ENCODE peak calls at places on chromosome 16, in six cellular contexts. T, R, I, W, U and S are unnamed samples.

GRCh38 chr16:46620265-46621005 is 744 bp downstream of the SHCBP1 start:
- DNase-seq in T (no peak), R (peak; percentile 19), I (peak; percentile 8), W (no peak), U (no peak), S (no peak)

GRCh38 chr16:1430759-1431496 is at the start of gene PERCC1:
- DNase-seq in T (no peak), R (no peak), I (no peak), W (no peak), U (no peak), S (no peak)

GRCh38 chr16:27723711-27724490 is 174.0 kb downstream of the KATNIP start:
- DNase-seq in T (no peak), R (no peak), I (no peak), W (no peak), U (no peak), S (no peak)

GRCh38 chr16:177394-177822 is 928 bp downstream of the HBA1 start:
- DNase-seq in T (no peak), R (no peak), I (no peak), W (no peak), U (peak; percentile 43), S (no peak)

GRCh38 chr16:84024854-84025253 is 17.7 kb downstream of the SLC38A8 start:
- DNase-seq in T (no peak), R (no peak), I (peak; percentile 64), W (no peak), U (no peak), S (no peak)

GRCh38 chr16:85515319-85515745 is 97.8 kb upstream of the GSE1 start:
- DNase-seq in T (no peak), R (no peak), I (no peak), W (no peak), U (no peak), S (no peak)

GRCh38 chr16:84700518-84701277 is 898 bp downstream of the USP10 start:
- DNase-seq in T (no peak), R (peak; percentile 13), I (peak; percentile 29), W (peak; percentile 21), U (no peak), S (no peak)

GRCh38 chr16:28182183-28182582 is 29.6 kb downstream of the XPO6 start:
- DNase-seq in T (no peak), R (no peak), I (peak; percentile 49), W (no peak), U (no peak), S (no peak)

GRCh38 chr16:75263291-75263962 is 12.0 kb upstream of the BCAR1 start:
- DNase-seq in T (no peak), R (no peak), I (no peak), W (no peak), U (peak; percentile 37), S (no peak)

GRCh38 chr16:27374794-27375499 is 27.0 kb upstream of the IL21R start:
- DNase-seq in T (peak; percentile 75), R (peak; percentile 81), I (peak; percentile 91), W (no peak), U (peak; percentile 77), S (no peak)

GRCh38 chr16:64846966-64847365 is 274.9 kb downstream of the CDH11 start:
- DNase-seq in T (no peak), R (no peak), I (no peak), W (no peak), U (no peak), S (no peak)

GRCh38 chr16:1960665-1961630 is 1.6 kb downstream of the NDUFB10 start:
- DNase-seq in T (no peak), R (no peak), I (no peak), W (no peak), U (no peak), S (peak; percentile 18)

GRCh38 chr16:15506441-15506840 is 72.1 kb downstream of the BMERB1 start:
- DNase-seq in T (no peak), R (no peak), I (no peak), W (no peak), U (no peak), S (no peak)

GRCh38 chr16:28880955-28881354 is 2.7 kb downstream of the ATP2A1 start:
- DNase-seq in T (no peak), R (no peak), I (no peak), W (no peak), U (no peak), S (no peak)

GRCh38 chr16:82263456-82264159 is 93.6 kb upstream of the MPHOSPH6 start:
- DNase-seq in T (peak; percentile 77), R (peak; percentile 51), I (peak; percentile 32), W (peak; percentile 28), U (peak; percentile 53), S (no peak)

GRCh38 chr16:46748775-46749705 is 896 bp upstream of the MYLK3 start:
- DNase-seq in T (no peak), R (no peak), I (no peak), W (no peak), U (peak; percentile 92), S (no peak)

GRCh38 chr16:83215417-83216001 is 588.7 kb downstream of the CDH13 start:
- DNase-seq in T (no peak), R (peak; percentile 23), I (peak; percentile 32), W (peak; percentile 3), U (no peak), S (no peak)

DNA sequence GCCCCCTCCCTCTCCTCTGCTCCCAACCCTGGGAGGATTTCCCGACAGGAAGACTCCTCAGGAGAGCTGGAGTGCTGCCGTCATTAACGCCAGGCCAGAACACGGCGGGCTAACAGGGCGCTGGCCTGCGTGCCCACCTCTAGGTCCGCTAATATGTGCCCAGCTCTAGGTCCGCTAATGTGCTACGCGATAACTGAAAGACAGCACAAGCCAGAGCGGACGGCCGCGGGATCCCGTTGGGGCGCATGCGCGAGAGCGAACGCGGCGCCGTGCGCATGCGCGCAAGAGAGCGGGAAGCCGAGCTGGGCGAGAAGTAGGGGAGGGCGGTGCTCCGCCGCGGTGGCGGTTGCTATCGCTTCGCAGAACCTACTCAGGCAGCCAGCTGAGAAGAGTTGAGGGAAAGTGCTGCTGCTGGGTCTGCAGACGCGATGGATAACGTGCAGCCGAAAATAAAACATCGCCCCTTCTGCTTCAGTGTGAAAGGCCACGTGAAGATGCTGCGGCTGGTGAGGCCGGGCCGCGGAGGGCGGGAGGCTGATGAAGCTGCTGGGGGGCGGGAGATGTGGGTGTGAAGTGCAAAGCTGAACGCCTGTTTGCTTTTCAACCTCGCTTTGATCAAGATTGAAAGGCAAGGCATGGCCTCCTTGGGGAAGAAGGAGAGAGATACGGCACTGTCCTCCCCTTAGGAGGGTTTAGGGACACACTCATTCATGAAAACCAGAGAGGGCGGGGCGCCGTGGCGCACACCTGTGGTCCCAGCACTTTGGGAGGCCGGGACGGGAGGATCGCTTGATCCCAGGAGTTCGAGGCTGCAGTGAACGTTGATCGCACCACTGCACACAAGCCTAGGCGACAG is at the start of gene CKLF:
- DNase-seq in T (peak; percentile 94), R (peak; percentile 92), I (peak; percentile 83), W (peak; percentile 87), U (peak; percentile 89), S (peak; percentile 62)
- TF ChIP-seq CTCF in T (no peak), R (no peak), I (no peak), W (no peak), U (no peak), S (no peak)

DNA sequence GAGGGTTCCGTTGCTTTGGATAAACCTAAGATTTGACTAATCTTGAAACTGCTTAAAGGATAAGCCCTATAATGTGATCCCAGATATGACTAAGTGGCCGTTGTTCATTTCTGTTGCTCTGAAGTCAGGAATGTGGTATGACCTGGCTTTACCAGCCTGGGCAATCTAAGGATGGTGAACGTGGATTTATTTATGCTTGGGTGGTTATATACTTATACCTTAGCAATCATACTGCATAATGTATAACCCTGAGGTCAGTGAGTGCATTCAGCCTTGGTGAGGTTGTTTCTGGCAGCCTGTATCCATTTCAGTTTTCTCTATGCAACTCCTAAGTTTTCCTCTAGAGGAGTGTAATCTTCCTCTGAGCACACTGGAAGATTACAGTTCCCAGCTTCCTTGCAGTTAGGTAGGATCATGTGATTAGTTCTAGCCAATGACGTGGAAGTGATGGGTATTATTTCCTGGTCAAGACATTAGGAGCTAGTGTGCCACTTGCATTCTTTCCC is 41.9 kb downstream of the FTO start:
- DNase-seq in T (no peak), R (no peak), I (no peak), W (no peak), U (no peak), S (no peak)
- TF ChIP-seq CTCF in T (no peak), R (no peak), I (peak; percentile 35), W (no peak), U (no peak), S (no peak)

GRCh38 chr16:30902070-30902972 is 5.9 kb downstream of the CTF1 start:
- DNase-seq in T (peak; percentile 80), R (peak; percentile 82), I (peak; percentile 16), W (peak; percentile 42), U (peak; percentile 74), S (peak; percentile 78)
- TF ChIP-seq CTCF in T (peak; percentile 84), R (peak; percentile 79), I (no peak), W (no peak), U (peak; percentile 24), S (peak; percentile 31)

GRCh38 chr16:23398987-23399805 is 53.8 kb downstream of the COG7 start:
- DNase-seq in T (peak; percentile 39), R (no peak), I (no peak), W (no peak), U (peak; percentile 63), S (no peak)

GRCh38 chr16:23401142-23401541 is 51.8 kb downstream of the COG7 start:
- DNase-seq in T (peak; percentile 23), R (no peak), I (no peak), W (no peak), U (no peak), S (no peak)

GRCh38 chr16:23397464-23397863 is 55.5 kb downstream of the COG7 start:
- DNase-seq in T (peak; percentile 15), R (no peak), I (no peak), W (no peak), U (no peak), S (no peak)

GRCh38 chr16:23402100-23402499 is 50.9 kb downstream of the COG7 start:
- DNase-seq in T (no peak), R (no peak), I (no peak), W (no peak), U (no peak), S (no peak)

GRCh38 chr16:23400387-23400930 is 52.5 kb downstream of the COG7 start:
- DNase-seq in T (peak; percentile 40), R (no peak), I (no peak), W (no peak), U (no peak), S (no peak)
- TF ChIP-seq CTCF in T (no peak), R (no peak), I (no peak), W (no peak), U (no peak), S (no peak)

GRCh38 chr16:30659507-30660423 is 1.5 kb downstream of the FBRS start:
- DNase-seq in T (no peak), R (no peak), I (no peak), W (no peak), U (peak; percentile 47), S (no peak)
- TF ChIP-seq CTCF in T (no peak), R (peak; percentile 7), I (peak; percentile 22), W (no peak), U (no peak), S (no peak)